ENCODE peak calls at places on chromosomes 16 and 17, in nine cellular contexts. One of them, this sample, is unnamed.

GRCh38 chr16:78444-79145 is 570 bp downstream of the MPG start:
- DNase-seq in NCI-H526 treated with DMSO at 0.1 percent for 48 hours: no peak
- DNase-seq in PC-9: no peak
- DNase-seq in omental fat pad: no peak
- DNase-seq in stimulated activated effector memory CD8-positive, alpha-beta T cell treated with anti-CD3 and anti-CD28 coated beads, Interleukin-12 subunit alpha, Interleukin-12 subunit beta, amount 100 ng/mL, for 72 hours: no peak
- DNase-seq in GM06990: peak; percentile 48
- DNase-seq in A549: no peak
- DNase-seq in GM04503: no peak
- DNase-seq in CD8-positive, alpha-beta memory T cell: no peak
- DNase-seq in this sample: no peak

GRCh38 chr16:48353565-48354163 is 31.5 kb downstream of the SIAH1 start:
- DNase-seq in NCI-H526 treated with DMSO at 0.1 percent for 48 hours: peak; percentile 17
- DNase-seq in PC-9: peak; percentile 68
- DNase-seq in omental fat pad: no peak
- DNase-seq in stimulated activated effector memory CD8-positive, alpha-beta T cell treated with anti-CD3 and anti-CD28 coated beads, Interleukin-12 subunit alpha, Interleukin-12 subunit beta, amount 100 ng/mL, for 72 hours: peak; percentile 72
- DNase-seq in GM06990: peak; percentile 19
- DNase-seq in A549: peak; percentile 78
- DNase-seq in GM04503: no peak
- DNase-seq in CD8-positive, alpha-beta memory T cell: peak; percentile 47
- DNase-seq in this sample: peak; percentile 78

GRCh38 chr16:88681709-88682451 is 4.4 kb downstream of the SNAI3 start:
- DNase-seq in NCI-H526 treated with DMSO at 0.1 percent for 48 hours: no peak
- DNase-seq in PC-9: no peak
- DNase-seq in omental fat pad: no peak
- DNase-seq in stimulated activated effector memory CD8-positive, alpha-beta T cell treated with anti-CD3 and anti-CD28 coated beads, Interleukin-12 subunit alpha, Interleukin-12 subunit beta, amount 100 ng/mL, for 72 hours: peak; percentile 74
- DNase-seq in GM06990: peak; percentile 85
- DNase-seq in A549: no peak
- DNase-seq in GM04503: no peak
- DNase-seq in CD8-positive, alpha-beta memory T cell: no peak
- DNase-seq in this sample: no peak

GRCh38 chr16:24568392-24568791 is 29.0 kb downstream of the RBBP6 start:
- DNase-seq in NCI-H526 treated with DMSO at 0.1 percent for 48 hours: no peak
- DNase-seq in PC-9: peak; percentile 44
- DNase-seq in omental fat pad: no peak
- DNase-seq in stimulated activated effector memory CD8-positive, alpha-beta T cell treated with anti-CD3 and anti-CD28 coated beads, Interleukin-12 subunit alpha, Interleukin-12 subunit beta, amount 100 ng/mL, for 72 hours: no peak
- DNase-seq in GM06990: no peak
- DNase-seq in A549: peak; percentile 53
- DNase-seq in GM04503: no peak
- DNase-seq in CD8-positive, alpha-beta memory T cell: no peak
- DNase-seq in this sample: peak; percentile 20

GRCh38 chr16:57984443-57985203 is 13.7 kb upstream of the CNGB1 start:
- DNase-seq in NCI-H526 treated with DMSO at 0.1 percent for 48 hours: peak; percentile 52
- DNase-seq in PC-9: no peak
- DNase-seq in omental fat pad: peak; percentile 65
- DNase-seq in stimulated activated effector memory CD8-positive, alpha-beta T cell treated with anti-CD3 and anti-CD28 coated beads, Interleukin-12 subunit alpha, Interleukin-12 subunit beta, amount 100 ng/mL, for 72 hours: peak; percentile 93
- DNase-seq in GM06990: peak; percentile 83
- DNase-seq in A549: peak; percentile 87
- DNase-seq in GM04503: no peak
- DNase-seq in CD8-positive, alpha-beta memory T cell: peak; percentile 92
- DNase-seq in this sample: no peak

GRCh38 chr16:17939052-17939673 is 397.4 kb downstream of the NPIPA8 start:
- DNase-seq in NCI-H526 treated with DMSO at 0.1 percent for 48 hours: no peak
- DNase-seq in PC-9: no peak
- DNase-seq in omental fat pad: no peak
- DNase-seq in stimulated activated effector memory CD8-positive, alpha-beta T cell treated with anti-CD3 and anti-CD28 coated beads, Interleukin-12 subunit alpha, Interleukin-12 subunit beta, amount 100 ng/mL, for 72 hours: no peak
- DNase-seq in GM06990: peak; percentile 36
- DNase-seq in A549: no peak
- DNase-seq in GM04503: no peak
- DNase-seq in CD8-positive, alpha-beta memory T cell: no peak
- DNase-seq in this sample: no peak

GRCh38 chr16:9845661-9846361 is 336.4 kb downstream of the GRIN2A start:
- DNase-seq in NCI-H526 treated with DMSO at 0.1 percent for 48 hours: no peak
- DNase-seq in PC-9: no peak
- DNase-seq in omental fat pad: no peak
- DNase-seq in stimulated activated effector memory CD8-positive, alpha-beta T cell treated with anti-CD3 and anti-CD28 coated beads, Interleukin-12 subunit alpha, Interleukin-12 subunit beta, amount 100 ng/mL, for 72 hours: no peak
- DNase-seq in GM06990: no peak
- DNase-seq in A549: peak; percentile 9
- DNase-seq in GM04503: no peak
- DNase-seq in CD8-positive, alpha-beta memory T cell: no peak
- DNase-seq in this sample: no peak

GRCh38 chr17:30812218-30813177 is 12.0 kb downstream of the CRLF3 start:
- DNase-seq in NCI-H526 treated with DMSO at 0.1 percent for 48 hours: no peak
- DNase-seq in PC-9: no peak
- DNase-seq in omental fat pad: no peak
- DNase-seq in stimulated activated effector memory CD8-positive, alpha-beta T cell treated with anti-CD3 and anti-CD28 coated beads, Interleukin-12 subunit alpha, Interleukin-12 subunit beta, amount 100 ng/mL, for 72 hours: no peak
- DNase-seq in GM06990: no peak
- DNase-seq in A549: no peak
- DNase-seq in GM04503: no peak
- DNase-seq in CD8-positive, alpha-beta memory T cell: no peak
- DNase-seq in this sample: no peak

GRCh38 chr17:45225051-45225700 is 3.5 kb downstream of the FMNL1 start:
- DNase-seq in NCI-H526 treated with DMSO at 0.1 percent for 48 hours: no peak
- DNase-seq in PC-9: no peak
- DNase-seq in omental fat pad: no peak
- DNase-seq in stimulated activated effector memory CD8-positive, alpha-beta T cell treated with anti-CD3 and anti-CD28 coated beads, Interleukin-12 subunit alpha, Interleukin-12 subunit beta, amount 100 ng/mL, for 72 hours: peak; percentile 79
- DNase-seq in GM06990: peak; percentile 53
- DNase-seq in A549: peak; percentile 20
- DNase-seq in GM04503: no peak
- DNase-seq in CD8-positive, alpha-beta memory T cell: peak; percentile 52
- DNase-seq in this sample: no peak

GRCh38 chr16:67104061-67104460 is 5.7 kb upstream of the PHAF1 start:
- DNase-seq in NCI-H526 treated with DMSO at 0.1 percent for 48 hours: no peak
- DNase-seq in PC-9: no peak
- DNase-seq in omental fat pad: no peak
- DNase-seq in stimulated activated effector memory CD8-positive, alpha-beta T cell treated with anti-CD3 and anti-CD28 coated beads, Interleukin-12 subunit alpha, Interleukin-12 subunit beta, amount 100 ng/mL, for 72 hours: no peak
- DNase-seq in GM06990: no peak
- DNase-seq in A549: peak; percentile 54
- DNase-seq in GM04503: no peak
- DNase-seq in CD8-positive, alpha-beta memory T cell: no peak
- DNase-seq in this sample: peak; percentile 70

GRCh38 chr17:50114849-50115357 is 15.1 kb downstream of the SAMD14 start:
- DNase-seq in NCI-H526 treated with DMSO at 0.1 percent for 48 hours: peak; percentile 39
- DNase-seq in PC-9: peak; percentile 56
- DNase-seq in omental fat pad: no peak
- DNase-seq in stimulated activated effector memory CD8-positive, alpha-beta T cell treated with anti-CD3 and anti-CD28 coated beads, Interleukin-12 subunit alpha, Interleukin-12 subunit beta, amount 100 ng/mL, for 72 hours: peak; percentile 65
- DNase-seq in GM06990: no peak
- DNase-seq in A549: peak; percentile 82
- DNase-seq in GM04503: no peak
- DNase-seq in CD8-positive, alpha-beta memory T cell: no peak
- DNase-seq in this sample: peak; percentile 83

GRCh38 chr16:28188085-28188916 is 23.5 kb downstream of the XPO6 start:
- DNase-seq in NCI-H526 treated with DMSO at 0.1 percent for 48 hours: no peak
- DNase-seq in PC-9: no peak
- DNase-seq in omental fat pad: no peak
- DNase-seq in stimulated activated effector memory CD8-positive, alpha-beta T cell treated with anti-CD3 and anti-CD28 coated beads, Interleukin-12 subunit alpha, Interleukin-12 subunit beta, amount 100 ng/mL, for 72 hours: no peak
- DNase-seq in GM06990: peak; percentile 60
- DNase-seq in A549: no peak
- DNase-seq in GM04503: no peak
- DNase-seq in CD8-positive, alpha-beta memory T cell: no peak
- DNase-seq in this sample: no peak

GRCh38 chr17:72334205-72334604 is 213.4 kb downstream of the SOX9 start:
- DNase-seq in NCI-H526 treated with DMSO at 0.1 percent for 48 hours: no peak
- DNase-seq in PC-9: no peak
- DNase-seq in omental fat pad: no peak
- DNase-seq in stimulated activated effector memory CD8-positive, alpha-beta T cell treated with anti-CD3 and anti-CD28 coated beads, Interleukin-12 subunit alpha, Interleukin-12 subunit beta, amount 100 ng/mL, for 72 hours: no peak
- DNase-seq in GM06990: no peak
- DNase-seq in A549: peak; percentile 22
- DNase-seq in GM04503: no peak
- DNase-seq in CD8-positive, alpha-beta memory T cell: no peak
- DNase-seq in this sample: no peak

GRCh38 chr16:57538235-57538711 is 1.9 kb upstream of the CCDC102A start:
- DNase-seq in NCI-H526 treated with DMSO at 0.1 percent for 48 hours: no peak
- DNase-seq in PC-9: no peak
- DNase-seq in omental fat pad: peak; percentile 14
- DNase-seq in stimulated activated effector memory CD8-positive, alpha-beta T cell treated with anti-CD3 and anti-CD28 coated beads, Interleukin-12 subunit alpha, Interleukin-12 subunit beta, amount 100 ng/mL, for 72 hours: peak; percentile 90
- DNase-seq in GM06990: peak; percentile 52
- DNase-seq in A549: no peak
- DNase-seq in GM04503: no peak
- DNase-seq in CD8-positive, alpha-beta memory T cell: no peak
- DNase-seq in this sample: no peak

GRCh38 chr17:40321502-40322416 is 12.8 kb downstream of the RARA start:
- DNase-seq in NCI-H526 treated with DMSO at 0.1 percent for 48 hours: no peak
- DNase-seq in PC-9: no peak
- DNase-seq in omental fat pad: no peak
- DNase-seq in stimulated activated effector memory CD8-positive, alpha-beta T cell treated with anti-CD3 and anti-CD28 coated beads, Interleukin-12 subunit alpha, Interleukin-12 subunit beta, amount 100 ng/mL, for 72 hours: peak; percentile 67
- DNase-seq in GM06990: no peak
- DNase-seq in A549: no peak
- DNase-seq in GM04503: no peak
- DNase-seq in CD8-positive, alpha-beta memory T cell: no peak
- DNase-seq in this sample: no peak

GRCh38 chr17:72372185-72372584 is 251.4 kb downstream of the SOX9 start:
- DNase-seq in NCI-H526 treated with DMSO at 0.1 percent for 48 hours: no peak
- DNase-seq in PC-9: no peak
- DNase-seq in omental fat pad: no peak
- DNase-seq in stimulated activated effector memory CD8-positive, alpha-beta T cell treated with anti-CD3 and anti-CD28 coated beads, Interleukin-12 subunit alpha, Interleukin-12 subunit beta, amount 100 ng/mL, for 72 hours: no peak
- DNase-seq in GM06990: no peak
- DNase-seq in A549: no peak
- DNase-seq in GM04503: no peak
- DNase-seq in CD8-positive, alpha-beta memory T cell: no peak
- DNase-seq in this sample: no peak

GRCh38 chr17:1216209-1216937 is 36.6 kb upstream of the ABR start:
- DNase-seq in NCI-H526 treated with DMSO at 0.1 percent for 48 hours: peak; percentile 85
- DNase-seq in PC-9: no peak
- DNase-seq in omental fat pad: no peak
- DNase-seq in stimulated activated effector memory CD8-positive, alpha-beta T cell treated with anti-CD3 and anti-CD28 coated beads, Interleukin-12 subunit alpha, Interleukin-12 subunit beta, amount 100 ng/mL, for 72 hours: no peak
- DNase-seq in GM06990: peak; percentile 50
- DNase-seq in A549: no peak
- DNase-seq in GM04503: no peak
- DNase-seq in CD8-positive, alpha-beta memory T cell: no peak
- DNase-seq in this sample: no peak

GRCh38 chr17:17181666-17182600 is 24.2 kb downstream of the PLD6 start:
- DNase-seq in NCI-H526 treated with DMSO at 0.1 percent for 48 hours: no peak
- DNase-seq in PC-9: no peak
- DNase-seq in omental fat pad: no peak
- DNase-seq in stimulated activated effector memory CD8-positive, alpha-beta T cell treated with anti-CD3 and anti-CD28 coated beads, Interleukin-12 subunit alpha, Interleukin-12 subunit beta, amount 100 ng/mL, for 72 hours: no peak
- DNase-seq in GM06990: no peak
- DNase-seq in A549: no peak
- DNase-seq in GM04503: no peak
- DNase-seq in CD8-positive, alpha-beta memory T cell: no peak
- DNase-seq in this sample: no peak

GRCh38 chr16:73572135-73572534 is 524.2 kb upstream of the ZFHX3 start:
- DNase-seq in NCI-H526 treated with DMSO at 0.1 percent for 48 hours: no peak
- DNase-seq in PC-9: no peak
- DNase-seq in omental fat pad: no peak
- DNase-seq in stimulated activated effector memory CD8-positive, alpha-beta T cell treated with anti-CD3 and anti-CD28 coated beads, Interleukin-12 subunit alpha, Interleukin-12 subunit beta, amount 100 ng/mL, for 72 hours: no peak
- DNase-seq in GM06990: no peak
- DNase-seq in A549: peak; percentile 5
- DNase-seq in GM04503: no peak
- DNase-seq in CD8-positive, alpha-beta memory T cell: no peak
- DNase-seq in this sample: no peak

GRCh38 chr17:64083571-64084085 is 46.3 kb downstream of the ERN1 start:
- DNase-seq in NCI-H526 treated with DMSO at 0.1 percent for 48 hours: no peak
- DNase-seq in PC-9: no peak
- DNase-seq in omental fat pad: no peak
- DNase-seq in stimulated activated effector memory CD8-positive, alpha-beta T cell treated with anti-CD3 and anti-CD28 coated beads, Interleukin-12 subunit alpha, Interleukin-12 subunit beta, amount 100 ng/mL, for 72 hours: no peak
- DNase-seq in GM06990: no peak
- DNase-seq in A549: no peak
- DNase-seq in GM04503: no peak
- DNase-seq in CD8-positive, alpha-beta memory T cell: no peak
- DNase-seq in this sample: no peak

This sample was measured in SK-MEL-5.